ENCODE peak calls at places on chromosomes 5 and 9, in four cellular contexts. N is sigmoid colon, K is stomach, S is A549. R is an unnamed sample.

GRCh38 chr9:127098916-127099315 is 23.5 kb downstream of the ANGPTL2 start:
- DNase-seq in N (no peak), K (no peak), S (no peak), R (no peak)

GRCh38 chr5:113759505-113760145 is 246.1 kb downstream of the YTHDC2 start:
- DNase-seq in N (no peak), K (no peak), S (no peak), R (no peak)

GRCh38 chr5:173883347-173883924 is 4.7 kb upstream of the CPEB4 start:
- DNase-seq in N (no peak), K (no peak), S (no peak), R (no peak)

GRCh38 chr9:12916037-12916436 is 141.2 kb downstream of the LURAP1L start:
- DNase-seq in N (no peak), K (no peak), S (no peak), R (no peak)

GRCh38 chr5:10565785-10566506 is 2.1 kb downstream of the ANKRD33B start:
- DNase-seq in N (peak; percentile 48), K (no peak), S (no peak), R (no peak)

GRCh38 chr9:112777914-112778313 is 27.4 kb downstream of the SNX30 start:
- DNase-seq in N (no peak), K (no peak), S (no peak), R (no peak)

GRCh38 chr9:33290994-33291397 is 680 bp downstream of the NFX1 start:
- DNase-seq in N (no peak), K (no peak), S (no peak), R (no peak)

GRCh38 chr9:974064-974992 is 2.1 kb upstream of the DMRT3 start:
- DNase-seq in N (no peak), K (no peak), S (no peak), R (no peak)

DNA sequence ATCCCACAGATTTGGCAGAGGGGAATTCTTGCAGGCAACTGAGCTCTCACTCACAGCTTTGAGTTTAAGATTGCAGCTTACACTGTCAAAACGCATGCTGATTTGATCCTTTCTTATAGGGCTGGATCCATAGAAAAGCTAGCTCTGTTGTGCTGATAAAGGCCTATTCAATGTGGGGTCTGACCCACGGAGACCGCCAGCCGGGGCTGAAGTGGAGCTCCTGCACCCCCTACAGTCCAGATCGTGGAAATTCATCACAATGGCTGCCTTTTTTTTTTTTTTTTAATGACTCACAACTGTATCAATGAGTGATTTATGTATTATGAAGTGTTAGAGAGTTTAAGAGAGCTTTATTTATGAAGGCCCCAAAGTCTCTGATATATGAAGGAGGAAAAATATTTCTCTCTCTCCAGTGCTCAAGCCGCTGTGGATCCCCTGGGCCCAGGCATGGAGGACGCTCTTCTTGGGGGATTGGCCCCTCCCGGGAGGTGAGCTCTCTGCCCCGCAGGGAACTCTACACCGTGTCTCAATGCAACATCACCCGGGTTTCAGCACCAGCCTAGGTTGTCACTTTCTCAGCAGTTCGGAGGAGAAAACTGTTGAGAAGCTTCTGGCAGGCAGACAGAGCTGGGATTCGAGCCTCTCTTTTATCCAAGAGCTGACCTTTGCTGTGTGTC is 700.2 kb downstream of the IRX1 start:
- DNase-seq in N (no peak), K (no peak), S (no peak), R (no peak)
- TF ChIP-seq EP300 in N (no peak), K (no peak), S (no peak), R (no peak)

GRCh38 chr9:16830806-16831205 is 39.7 kb downstream of the BNC2 start:
- DNase-seq in N (no peak), K (no peak), S (no peak), R (no peak)
- H3K27ac ChIP-seq in N (peak overlapping the region; percentile 48), K (peak overlapping the region; percentile 35), S (no peak overlapping the region), R (no peak overlapping the region)

GRCh38 chr9:35367451-35367850 is 122.5 kb upstream of the RUSC2 start:
- DNase-seq in N (no peak), K (no peak), S (peak; percentile 5), R (no peak)
- TF ChIP-seq EP300 in N (no peak), K (no peak), S (no peak), R (no peak)

GRCh38 chr5:154899107-154899816 is 38.7 kb downstream of the GEMIN5 start:
- DNase-seq in N (no peak), K (no peak), S (no peak), R (no peak)
- H3K27ac ChIP-seq in N (no peak overlapping the region), K (peak overlapping the region; percentile 4), S (no peak overlapping the region), R (no peak overlapping the region)

GRCh38 chr5:59062986-59063683 is 480.3 kb downstream of the RAB3C start:
- DNase-seq in N (no peak), K (no peak), S (peak; percentile 97), R (no peak)

GRCh38 chr5:59064256-59064655 is 481.4 kb downstream of the RAB3C start:
- DNase-seq in N (no peak), K (no peak), S (no peak), R (no peak)

GRCh38 chr5:59058977-59059687 is 476.3 kb downstream of the RAB3C start:
- DNase-seq in N (no peak), K (no peak), S (no peak), R (no peak)

GRCh38 chr5:59058237-59058636 is 475.4 kb downstream of the RAB3C start:
- DNase-seq in N (no peak), K (no peak), S (no peak), R (no peak)

DNA sequence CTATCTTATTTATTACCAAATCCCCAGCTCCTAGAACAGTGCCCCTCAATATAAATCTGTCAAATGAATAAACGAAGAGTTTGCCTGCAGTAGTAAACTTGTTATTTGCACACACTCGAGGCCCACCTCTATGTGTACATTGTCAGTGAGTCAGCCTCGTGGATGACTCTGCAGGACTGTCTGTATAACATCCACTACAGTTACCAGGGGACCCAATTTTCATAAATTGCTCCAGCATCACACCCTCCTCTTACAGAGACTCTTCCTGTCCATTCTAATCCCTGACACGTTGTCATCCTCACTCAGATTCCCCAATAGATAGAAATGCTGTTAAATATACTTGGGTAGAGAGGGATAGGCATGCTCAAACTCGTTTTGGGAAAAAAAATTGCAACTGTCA is 478.5 kb downstream of the RAB3C start:
- DNase-seq in N (no peak), K (no peak), S (peak; percentile 97), R (no peak)
- TF ChIP-seq EP300 in N (no peak), K (no peak), S (peak; percentile 90), R (no peak)

GRCh38 chr9:137067860-137068538 is 2.4 kb downstream of the SAPCD2 start:
- DNase-seq in N (peak; percentile 88), K (peak; percentile 88), S (peak; percentile 88), R (peak; percentile 90)

GRCh38 chr9:137070201-137070905 is at the start of gene SAPCD2:
- DNase-seq in N (peak; percentile 90), K (peak; percentile 93), S (peak; percentile 88), R (peak; percentile 90)

GRCh38 chr9:137068539-137069507 is 1.5 kb downstream of the SAPCD2 start:
- DNase-seq in N (no peak), K (no peak), S (no peak), R (peak; percentile 11)

GRCh38 chr9:137070906-137071275 is 534 bp upstream of the SAPCD2 start:
- DNase-seq in N (no peak), K (no peak), S (no peak), R (no peak)

DNA sequence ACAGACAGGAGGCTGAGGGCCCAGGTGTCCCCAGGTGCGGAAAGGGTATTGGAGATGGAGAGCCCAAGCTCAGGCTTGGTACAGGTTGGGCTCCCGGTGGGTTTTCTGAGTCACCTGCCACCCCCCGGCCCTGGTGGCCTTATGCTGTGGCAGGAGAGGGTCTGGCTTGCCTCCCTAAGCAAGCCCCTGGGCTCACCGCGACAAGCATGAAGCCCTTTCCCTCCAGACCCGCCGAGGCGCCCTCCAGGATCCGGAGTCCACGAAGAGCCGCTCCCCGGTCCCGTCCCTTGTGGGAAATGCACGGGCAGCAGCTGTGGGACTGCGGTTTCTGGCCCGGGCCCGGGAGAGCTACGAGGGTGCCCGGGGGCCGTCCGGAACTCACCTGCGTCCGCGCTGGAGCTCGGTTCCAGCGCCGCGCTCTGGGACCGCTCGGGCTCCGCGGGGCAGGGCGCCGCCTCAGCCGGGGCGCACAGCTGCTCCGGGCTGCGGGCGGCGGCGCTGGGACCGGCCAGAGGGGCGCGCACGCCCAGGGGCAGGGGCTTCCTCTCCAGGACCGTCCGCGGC is 767 bp downstream of the SAPCD2 start:
- DNase-seq in N (no peak), K (no peak), S (no peak), R (peak; percentile 14)
- H3K27ac ChIP-seq in N (no peak overlapping the region), K (peak overlapping the region; percentile 82), S (peak overlapping the region; percentile 88), R (no peak overlapping the region)

GRCh38 chr9:130147910-130148309 is 24.3 kb upstream of the NCS1 start:
- DNase-seq in N (no peak), K (no peak), S (no peak), R (no peak)

GRCh38 chr9:130149031-130149430 is 23.2 kb upstream of the NCS1 start:
- DNase-seq in N (no peak), K (no peak), S (no peak), R (no peak)

GRCh38 chr9:130144703-130145102 is 27.5 kb upstream of the NCS1 start:
- DNase-seq in N (no peak), K (peak; percentile 32), S (no peak), R (no peak)

GRCh38 chr9:130149654-130150286 is 22.4 kb upstream of the NCS1 start:
- DNase-seq in N (no peak), K (no peak), S (no peak), R (no peak)

GRCh38 chr9:130147215-130147614 is 25.0 kb upstream of the NCS1 start:
- DNase-seq in N (no peak), K (no peak), S (no peak), R (no peak)
- TF ChIP-seq EP300 in N (no peak), K (no peak), S (no peak), R (no peak)

R was measured in transverse colon.